ENCODE peak calls at places on chromosomes 7 and 10, in ten cellular contexts. One of them, this sample, is unnamed.

GRCh38 chr7:1848911-1849311 is 178.8 kb downstream of the ELFN1 start:
- DNase-seq in ELR: no peak
- DNase-seq in COR-L47: no peak
- DNase-seq in stimulated activated CD4-positive, alpha-beta T cell treated with anti-CD3 and anti-CD28 coated beads, Interleukin-2, amount 100 ng/mL, for 48 hours: no peak
- DNase-seq in retinal pigment epithelial cell: no peak
- DNase-seq in activated CD8-positive, alpha-beta memory T cell treated with anti-CD3 and anti-CD28 coated beads for 4 hours: no peak
- DNase-seq in stimulated activated naive CD8-positive, alpha-beta T cell treated with anti-CD3 and anti-CD28 coated beads, Interleukin-15, amount 100 ng/mL, for 72 hours: no peak
- DNase-seq in NCI-H1417 treated with DMSO at 0.1 percent for 48 hours: no peak
- DNase-seq in RCC 7860: no peak
- DNase-seq in body of pancreas: peak
- DNase-seq in this sample: no peak

GRCh38 chr10:108187396-108188012 is 1023.0 kb upstream of the SORCS1 start:
- DNase-seq in stimulated activated CD4-positive, alpha-beta T cell treated with anti-CD3 and anti-CD28 coated beads, Interleukin-2, amount 100 ng/mL, for 48 hours: no peak
- DNase-seq in stimulated activated naive CD8-positive, alpha-beta T cell treated with anti-CD3 and anti-CD28 coated beads, Interleukin-15, amount 100 ng/mL, for 72 hours: no peak
- DNase-seq in ELR: peak
- DNase-seq in activated CD8-positive, alpha-beta memory T cell treated with anti-CD3 and anti-CD28 coated beads for 4 hours: no peak
- DNase-seq in body of pancreas: no peak
- DNase-seq in NCI-H1417 treated with DMSO at 0.1 percent for 48 hours: no peak
- DNase-seq in COR-L47: no peak
- DNase-seq in RCC 7860: no peak
- DNase-seq in retinal pigment epithelial cell: no peak
- DNase-seq in this sample: no peak

GRCh38 chr10:124484016-124484415 is 22.4 kb downstream of the LHPP start:
- DNase-seq in NCI-H1417 treated with DMSO at 0.1 percent for 48 hours: no peak
- DNase-seq in stimulated activated CD4-positive, alpha-beta T cell treated with anti-CD3 and anti-CD28 coated beads, Interleukin-2, amount 100 ng/mL, for 48 hours: no peak
- DNase-seq in ELR: no peak
- DNase-seq in stimulated activated naive CD8-positive, alpha-beta T cell treated with anti-CD3 and anti-CD28 coated beads, Interleukin-15, amount 100 ng/mL, for 72 hours: no peak
- DNase-seq in retinal pigment epithelial cell: no peak
- DNase-seq in activated CD8-positive, alpha-beta memory T cell treated with anti-CD3 and anti-CD28 coated beads for 4 hours: no peak
- DNase-seq in COR-L47: no peak
- DNase-seq in RCC 7860: no peak
- DNase-seq in body of pancreas: no peak
- DNase-seq in this sample: no peak

GRCh38 chr7:141073173-141073640 is 657 bp upstream of the TMEM178B start:
- DNase-seq in ELR: peak
- DNase-seq in NCI-H1417 treated with DMSO at 0.1 percent for 48 hours: no peak
- DNase-seq in body of pancreas: peak
- DNase-seq in RCC 7860: peak
- DNase-seq in COR-L47: peak
- DNase-seq in stimulated activated naive CD8-positive, alpha-beta T cell treated with anti-CD3 and anti-CD28 coated beads, Interleukin-15, amount 100 ng/mL, for 72 hours: peak
- DNase-seq in stimulated activated CD4-positive, alpha-beta T cell treated with anti-CD3 and anti-CD28 coated beads, Interleukin-2, amount 100 ng/mL, for 48 hours: peak
- DNase-seq in activated CD8-positive, alpha-beta memory T cell treated with anti-CD3 and anti-CD28 coated beads for 4 hours: no peak
- DNase-seq in retinal pigment epithelial cell: peak
- DNase-seq in this sample: peak

GRCh38 chr10:99917963-99918825 is 91.6 kb downstream of the DNMBP start:
- DNase-seq in ELR: no peak
- DNase-seq in retinal pigment epithelial cell: no peak
- DNase-seq in stimulated activated naive CD8-positive, alpha-beta T cell treated with anti-CD3 and anti-CD28 coated beads, Interleukin-15, amount 100 ng/mL, for 72 hours: no peak
- DNase-seq in COR-L47: no peak
- DNase-seq in activated CD8-positive, alpha-beta memory T cell treated with anti-CD3 and anti-CD28 coated beads for 4 hours: no peak
- DNase-seq in NCI-H1417 treated with DMSO at 0.1 percent for 48 hours: no peak
- DNase-seq in body of pancreas: no peak
- DNase-seq in stimulated activated CD4-positive, alpha-beta T cell treated with anti-CD3 and anti-CD28 coated beads, Interleukin-2, amount 100 ng/mL, for 48 hours: no peak
- DNase-seq in RCC 7860: no peak
- DNase-seq in this sample: peak

GRCh38 chr10:133401500-133401899 is 7.5 kb downstream of the MTG1 start:
- DNase-seq in ELR: no peak
- DNase-seq in activated CD8-positive, alpha-beta memory T cell treated with anti-CD3 and anti-CD28 coated beads for 4 hours: no peak
- DNase-seq in stimulated activated CD4-positive, alpha-beta T cell treated with anti-CD3 and anti-CD28 coated beads, Interleukin-2, amount 100 ng/mL, for 48 hours: no peak
- DNase-seq in NCI-H1417 treated with DMSO at 0.1 percent for 48 hours: no peak
- DNase-seq in COR-L47: no peak
- DNase-seq in stimulated activated naive CD8-positive, alpha-beta T cell treated with anti-CD3 and anti-CD28 coated beads, Interleukin-15, amount 100 ng/mL, for 72 hours: peak
- DNase-seq in retinal pigment epithelial cell: no peak
- DNase-seq in body of pancreas: no peak
- DNase-seq in RCC 7860: no peak
- DNase-seq in this sample: no peak

GRCh38 chr7:157682064-157682945 is 345.5 kb downstream of the DNAJB6 start:
- DNase-seq in stimulated activated naive CD8-positive, alpha-beta T cell treated with anti-CD3 and anti-CD28 coated beads, Interleukin-15, amount 100 ng/mL, for 72 hours: no peak
- DNase-seq in COR-L47: no peak
- DNase-seq in retinal pigment epithelial cell: no peak
- DNase-seq in NCI-H1417 treated with DMSO at 0.1 percent for 48 hours: no peak
- DNase-seq in stimulated activated CD4-positive, alpha-beta T cell treated with anti-CD3 and anti-CD28 coated beads, Interleukin-2, amount 100 ng/mL, for 48 hours: no peak
- DNase-seq in RCC 7860: no peak
- DNase-seq in ELR: no peak
- DNase-seq in body of pancreas: no peak
- DNase-seq in activated CD8-positive, alpha-beta memory T cell treated with anti-CD3 and anti-CD28 coated beads for 4 hours: no peak
- DNase-seq in this sample: no peak

GRCh38 chr10:124342821-124343170 is 75.9 kb downstream of the OAT start:
- DNase-seq in RCC 7860: no peak
- DNase-seq in body of pancreas: no peak
- DNase-seq in activated CD8-positive, alpha-beta memory T cell treated with anti-CD3 and anti-CD28 coated beads for 4 hours: no peak
- DNase-seq in COR-L47: no peak
- DNase-seq in retinal pigment epithelial cell: no peak
- DNase-seq in ELR: no peak
- DNase-seq in stimulated activated CD4-positive, alpha-beta T cell treated with anti-CD3 and anti-CD28 coated beads, Interleukin-2, amount 100 ng/mL, for 48 hours: no peak
- DNase-seq in stimulated activated naive CD8-positive, alpha-beta T cell treated with anti-CD3 and anti-CD28 coated beads, Interleukin-15, amount 100 ng/mL, for 72 hours: no peak
- DNase-seq in NCI-H1417 treated with DMSO at 0.1 percent for 48 hours: no peak
- DNase-seq in this sample: no peak

GRCh38 chr7:12067156-12067831 is 143.8 kb upstream of the TMEM106B start:
- DNase-seq in NCI-H1417 treated with DMSO at 0.1 percent for 48 hours: peak
- DNase-seq in ELR: peak
- DNase-seq in RCC 7860: peak
- DNase-seq in activated CD8-positive, alpha-beta memory T cell treated with anti-CD3 and anti-CD28 coated beads for 4 hours: peak
- DNase-seq in COR-L47: peak
- DNase-seq in stimulated activated CD4-positive, alpha-beta T cell treated with anti-CD3 and anti-CD28 coated beads, Interleukin-2, amount 100 ng/mL, for 48 hours: peak
- DNase-seq in body of pancreas: peak
- DNase-seq in stimulated activated naive CD8-positive, alpha-beta T cell treated with anti-CD3 and anti-CD28 coated beads, Interleukin-15, amount 100 ng/mL, for 72 hours: peak
- DNase-seq in retinal pigment epithelial cell: no peak
- DNase-seq in this sample: peak

GRCh38 chr7:144529269-144529926 is 125.9 kb upstream of the NOBOX start:
- DNase-seq in RCC 7860: peak
- DNase-seq in stimulated activated CD4-positive, alpha-beta T cell treated with anti-CD3 and anti-CD28 coated beads, Interleukin-2, amount 100 ng/mL, for 48 hours: no peak
- DNase-seq in body of pancreas: no peak
- DNase-seq in retinal pigment epithelial cell: no peak
- DNase-seq in activated CD8-positive, alpha-beta memory T cell treated with anti-CD3 and anti-CD28 coated beads for 4 hours: no peak
- DNase-seq in COR-L47: no peak
- DNase-seq in ELR: no peak
- DNase-seq in NCI-H1417 treated with DMSO at 0.1 percent for 48 hours: no peak
- DNase-seq in stimulated activated naive CD8-positive, alpha-beta T cell treated with anti-CD3 and anti-CD28 coated beads, Interleukin-15, amount 100 ng/mL, for 72 hours: no peak
- DNase-seq in this sample: no peak